ENCODE peak calls at places on chromosomes 12 and 14, in eight cellular contexts. One of them, this sample, is unnamed.

GRCh38 chr14:68599896-68600620 is 192.8 kb downstream of the ZFP36L1 start:
- DNase-seq in AG09319: no peak
- DNase-seq in HEK293T: no peak
- DNase-seq in NCI-H1092 treated with DMSO at 0.1 percent for 48 hours: no peak
- DNase-seq in kidney glomerular epithelial cell: no peak
- DNase-seq in right cardiac atrium: no peak
- DNase-seq in T-cell: no peak
- DNase-seq in CD4-positive, CD25-positive, alpha-beta regulatory T cell: no peak
- DNase-seq in this sample: no peak

GRCh38 chr12:92261071-92261470 is 115.4 kb upstream of the BTG1 start:
- DNase-seq in AG09319: no peak
- DNase-seq in HEK293T: no peak
- DNase-seq in NCI-H1092 treated with DMSO at 0.1 percent for 48 hours: no peak
- DNase-seq in kidney glomerular epithelial cell: no peak
- DNase-seq in right cardiac atrium: no peak
- DNase-seq in T-cell: no peak
- DNase-seq in CD4-positive, CD25-positive, alpha-beta regulatory T cell: no peak
- DNase-seq in this sample: no peak

GRCh38 chr12:75487310-75487709 is 6.8 kb downstream of the GLIPR1 start:
- DNase-seq in AG09319: no peak
- DNase-seq in HEK293T: no peak
- DNase-seq in NCI-H1092 treated with DMSO at 0.1 percent for 48 hours: no peak
- DNase-seq in kidney glomerular epithelial cell: no peak
- DNase-seq in right cardiac atrium: no peak
- DNase-seq in T-cell: no peak
- DNase-seq in CD4-positive, CD25-positive, alpha-beta regulatory T cell: no peak
- DNase-seq in this sample: no peak

GRCh38 chr14:22391908-22392307 is 197.1 kb downstream of the DAD1 start:
- DNase-seq in AG09319: peak
- DNase-seq in HEK293T: peak
- DNase-seq in NCI-H1092 treated with DMSO at 0.1 percent for 48 hours: peak
- DNase-seq in kidney glomerular epithelial cell: peak
- DNase-seq in right cardiac atrium: peak
- DNase-seq in T-cell: no peak
- DNase-seq in CD4-positive, CD25-positive, alpha-beta regulatory T cell: no peak
- DNase-seq in this sample: peak

GRCh38 chr12:45130881-45131281 is 80.0 kb upstream of the DBX2 start:
- DNase-seq in AG09319: peak
- DNase-seq in HEK293T: peak
- DNase-seq in NCI-H1092 treated with DMSO at 0.1 percent for 48 hours: peak
- DNase-seq in kidney glomerular epithelial cell: peak
- DNase-seq in right cardiac atrium: peak
- DNase-seq in T-cell: no peak
- DNase-seq in CD4-positive, CD25-positive, alpha-beta regulatory T cell: no peak
- DNase-seq in this sample: peak

GRCh38 chr12:3303410-3304136 is 187.4 kb upstream of the PRMT8 start:
- DNase-seq in AG09319: no peak
- DNase-seq in HEK293T: no peak
- DNase-seq in NCI-H1092 treated with DMSO at 0.1 percent for 48 hours: peak
- DNase-seq in kidney glomerular epithelial cell: no peak
- DNase-seq in right cardiac atrium: no peak
- DNase-seq in T-cell: no peak
- DNase-seq in CD4-positive, CD25-positive, alpha-beta regulatory T cell: no peak
- DNase-seq in this sample: no peak

GRCh38 chr14:68386446-68386845 is 406.4 kb downstream of the ZFP36L1 start:
- DNase-seq in AG09319: no peak
- DNase-seq in HEK293T: no peak
- DNase-seq in NCI-H1092 treated with DMSO at 0.1 percent for 48 hours: no peak
- DNase-seq in kidney glomerular epithelial cell: no peak
- DNase-seq in right cardiac atrium: no peak
- DNase-seq in T-cell: no peak
- DNase-seq in CD4-positive, CD25-positive, alpha-beta regulatory T cell: no peak
- DNase-seq in this sample: no peak

GRCh38 chr12:4027412-4027811 is 154.2 kb upstream of the PARP11 start:
- DNase-seq in AG09319: no peak
- DNase-seq in HEK293T: no peak
- DNase-seq in NCI-H1092 treated with DMSO at 0.1 percent for 48 hours: no peak
- DNase-seq in kidney glomerular epithelial cell: no peak
- DNase-seq in right cardiac atrium: no peak
- DNase-seq in T-cell: peak
- DNase-seq in CD4-positive, CD25-positive, alpha-beta regulatory T cell: peak
- DNase-seq in this sample: no peak

GRCh38 chr12:101604132-101604531 is 9.4 kb downstream of the MYBPC1 start:
- DNase-seq in AG09319: no peak
- DNase-seq in HEK293T: no peak
- DNase-seq in NCI-H1092 treated with DMSO at 0.1 percent for 48 hours: no peak
- DNase-seq in kidney glomerular epithelial cell: no peak
- DNase-seq in right cardiac atrium: no peak
- DNase-seq in T-cell: no peak
- DNase-seq in CD4-positive, CD25-positive, alpha-beta regulatory T cell: no peak
- DNase-seq in this sample: no peak

GRCh38 chr12:95509300-95509699 is 35.3 kb downstream of the METAP2 start:
- DNase-seq in AG09319: no peak
- DNase-seq in HEK293T: no peak
- DNase-seq in NCI-H1092 treated with DMSO at 0.1 percent for 48 hours: no peak
- DNase-seq in kidney glomerular epithelial cell: no peak
- DNase-seq in right cardiac atrium: no peak
- DNase-seq in T-cell: no peak
- DNase-seq in CD4-positive, CD25-positive, alpha-beta regulatory T cell: no peak
- DNase-seq in this sample: no peak

GRCh38 chr12:114476159-114476558 is 70.2 kb upstream of the TBX5 start:
- DNase-seq in AG09319: no peak
- DNase-seq in HEK293T: peak
- DNase-seq in NCI-H1092 treated with DMSO at 0.1 percent for 48 hours: peak
- DNase-seq in kidney glomerular epithelial cell: no peak
- DNase-seq in right cardiac atrium: no peak
- DNase-seq in T-cell: no peak
- DNase-seq in CD4-positive, CD25-positive, alpha-beta regulatory T cell: no peak
- DNase-seq in this sample: no peak

GRCh38 chr14:24385524-24385923 is 13.3 kb upstream of the NYNRIN start:
- DNase-seq in AG09319: no peak
- DNase-seq in HEK293T: no peak
- DNase-seq in NCI-H1092 treated with DMSO at 0.1 percent for 48 hours: no peak
- DNase-seq in kidney glomerular epithelial cell: no peak
- DNase-seq in right cardiac atrium: no peak
- DNase-seq in T-cell: no peak
- DNase-seq in CD4-positive, CD25-positive, alpha-beta regulatory T cell: no peak
- DNase-seq in this sample: no peak

GRCh38 chr12:114655934-114656697 is 27.9 kb downstream of the TBX3 start:
- DNase-seq in AG09319: no peak
- DNase-seq in HEK293T: peak
- DNase-seq in NCI-H1092 treated with DMSO at 0.1 percent for 48 hours: peak
- DNase-seq in kidney glomerular epithelial cell: no peak
- DNase-seq in right cardiac atrium: no peak
- DNase-seq in T-cell: no peak
- DNase-seq in CD4-positive, CD25-positive, alpha-beta regulatory T cell: no peak
- DNase-seq in this sample: no peak

GRCh38 chr14:88841741-88842140 is 17.3 kb downstream of the TTC8 start:
- DNase-seq in AG09319: no peak
- DNase-seq in HEK293T: no peak
- DNase-seq in NCI-H1092 treated with DMSO at 0.1 percent for 48 hours: no peak
- DNase-seq in kidney glomerular epithelial cell: peak
- DNase-seq in right cardiac atrium: no peak
- DNase-seq in T-cell: no peak
- DNase-seq in CD4-positive, CD25-positive, alpha-beta regulatory T cell: no peak
- DNase-seq in this sample: no peak

GRCh38 chr12:121240484-121241202 is 30.7 kb downstream of the P2RX4 start:
- DNase-seq in AG09319: peak
- DNase-seq in HEK293T: no peak
- DNase-seq in NCI-H1092 treated with DMSO at 0.1 percent for 48 hours: no peak
- DNase-seq in kidney glomerular epithelial cell: peak
- DNase-seq in right cardiac atrium: peak
- DNase-seq in T-cell: peak
- DNase-seq in CD4-positive, CD25-positive, alpha-beta regulatory T cell: peak
- DNase-seq in this sample: no peak

GRCh38 chr12:68776976-68777610 is 30.9 kb upstream of the MDM2 start:
- DNase-seq in AG09319: no peak
- DNase-seq in HEK293T: no peak
- DNase-seq in NCI-H1092 treated with DMSO at 0.1 percent for 48 hours: no peak
- DNase-seq in kidney glomerular epithelial cell: no peak
- DNase-seq in right cardiac atrium: no peak
- DNase-seq in T-cell: no peak
- DNase-seq in CD4-positive, CD25-positive, alpha-beta regulatory T cell: no peak
- DNase-seq in this sample: no peak

GRCh38 chr12:6212086-6212485 is 11.9 kb downstream of the CD9 start:
- DNase-seq in AG09319: no peak
- DNase-seq in HEK293T: no peak
- DNase-seq in NCI-H1092 treated with DMSO at 0.1 percent for 48 hours: no peak
- DNase-seq in kidney glomerular epithelial cell: peak
- DNase-seq in right cardiac atrium: no peak
- DNase-seq in T-cell: no peak
- DNase-seq in CD4-positive, CD25-positive, alpha-beta regulatory T cell: no peak
- DNase-seq in this sample: no peak

GRCh38 chr14:69812725-69813124 is 15.7 kb upstream of the SLC10A1 start:
- DNase-seq in AG09319: no peak
- DNase-seq in HEK293T: peak
- DNase-seq in NCI-H1092 treated with DMSO at 0.1 percent for 48 hours: peak
- DNase-seq in kidney glomerular epithelial cell: no peak
- DNase-seq in right cardiac atrium: no peak
- DNase-seq in T-cell: no peak
- DNase-seq in CD4-positive, CD25-positive, alpha-beta regulatory T cell: no peak
- DNase-seq in this sample: no peak

GRCh38 chr12:128644664-128645296 is 179.0 kb downstream of the SLC15A4 start:
- DNase-seq in AG09319: no peak
- DNase-seq in HEK293T: peak
- DNase-seq in NCI-H1092 treated with DMSO at 0.1 percent for 48 hours: peak
- DNase-seq in kidney glomerular epithelial cell: no peak
- DNase-seq in right cardiac atrium: no peak
- DNase-seq in T-cell: no peak
- DNase-seq in CD4-positive, CD25-positive, alpha-beta regulatory T cell: no peak
- DNase-seq in this sample: no peak

GRCh38 chr12:87304406-87304805 is 724.8 kb downstream of the C12orf50 start:
- DNase-seq in AG09319: no peak
- DNase-seq in HEK293T: no peak
- DNase-seq in NCI-H1092 treated with DMSO at 0.1 percent for 48 hours: no peak
- DNase-seq in kidney glomerular epithelial cell: no peak
- DNase-seq in right cardiac atrium: no peak
- DNase-seq in T-cell: no peak
- DNase-seq in CD4-positive, CD25-positive, alpha-beta regulatory T cell: no peak
- DNase-seq in this sample: no peak

GRCh38 chr12:22321620-22322019 is 12.9 kb downstream of the ST8SIA1 start:
- DNase-seq in AG09319: no peak
- DNase-seq in HEK293T: no peak
- DNase-seq in NCI-H1092 treated with DMSO at 0.1 percent for 48 hours: no peak
- DNase-seq in kidney glomerular epithelial cell: no peak
- DNase-seq in right cardiac atrium: no peak
- DNase-seq in T-cell: no peak
- DNase-seq in CD4-positive, CD25-positive, alpha-beta regulatory T cell: no peak
- DNase-seq in this sample: no peak

GRCh38 chr14:24057271-24057670 is 5.5 kb downstream of the CARMIL3 start:
- DNase-seq in AG09319: no peak
- DNase-seq in HEK293T: no peak
- DNase-seq in NCI-H1092 treated with DMSO at 0.1 percent for 48 hours: no peak
- DNase-seq in kidney glomerular epithelial cell: no peak
- DNase-seq in right cardiac atrium: no peak
- DNase-seq in T-cell: no peak
- DNase-seq in CD4-positive, CD25-positive, alpha-beta regulatory T cell: no peak
- DNase-seq in this sample: no peak

GRCh38 chr12:94262228-94263010 is 114.0 kb downstream of the PLXNC1 start:
- DNase-seq in AG09319: peak
- DNase-seq in HEK293T: no peak
- DNase-seq in NCI-H1092 treated with DMSO at 0.1 percent for 48 hours: no peak
- DNase-seq in kidney glomerular epithelial cell: peak
- DNase-seq in right cardiac atrium: peak
- DNase-seq in T-cell: peak
- DNase-seq in CD4-positive, CD25-positive, alpha-beta regulatory T cell: peak
- DNase-seq in this sample: peak

GRCh38 chr14:73717247-73717646 is 3.1 kb upstream of the PNMA1 start:
- DNase-seq in AG09319: no peak
- DNase-seq in HEK293T: no peak
- DNase-seq in NCI-H1092 treated with DMSO at 0.1 percent for 48 hours: no peak
- DNase-seq in kidney glomerular epithelial cell: no peak
- DNase-seq in right cardiac atrium: no peak
- DNase-seq in T-cell: no peak
- DNase-seq in CD4-positive, CD25-positive, alpha-beta regulatory T cell: no peak
- DNase-seq in this sample: no peak

GRCh38 chr12:90922068-90922743 is 32.8 kb downstream of the CCER1 start:
- DNase-seq in AG09319: peak
- DNase-seq in HEK293T: no peak
- DNase-seq in NCI-H1092 treated with DMSO at 0.1 percent for 48 hours: no peak
- DNase-seq in kidney glomerular epithelial cell: no peak
- DNase-seq in right cardiac atrium: no peak
- DNase-seq in T-cell: no peak
- DNase-seq in CD4-positive, CD25-positive, alpha-beta regulatory T cell: no peak
- DNase-seq in this sample: no peak

GRCh38 chr12:132444957-132445883 is 44.7 kb upstream of the FBRSL1 start:
- DNase-seq in AG09319: no peak
- DNase-seq in HEK293T: no peak
- DNase-seq in NCI-H1092 treated with DMSO at 0.1 percent for 48 hours: no peak
- DNase-seq in kidney glomerular epithelial cell: no peak
- DNase-seq in right cardiac atrium: no peak
- DNase-seq in T-cell: peak
- DNase-seq in CD4-positive, CD25-positive, alpha-beta regulatory T cell: peak
- DNase-seq in this sample: no peak

GRCh38 chr12:77993658-77994057 is 163.0 kb downstream of the NAV3 start:
- DNase-seq in AG09319: no peak
- DNase-seq in HEK293T: no peak
- DNase-seq in NCI-H1092 treated with DMSO at 0.1 percent for 48 hours: no peak
- DNase-seq in kidney glomerular epithelial cell: no peak
- DNase-seq in right cardiac atrium: no peak
- DNase-seq in T-cell: no peak
- DNase-seq in CD4-positive, CD25-positive, alpha-beta regulatory T cell: no peak
- DNase-seq in this sample: no peak

GRCh38 chr14:77973246-77973645 is 173.3 kb downstream of the ADCK1 start:
- DNase-seq in AG09319: no peak
- DNase-seq in HEK293T: no peak
- DNase-seq in NCI-H1092 treated with DMSO at 0.1 percent for 48 hours: no peak
- DNase-seq in kidney glomerular epithelial cell: no peak
- DNase-seq in right cardiac atrium: no peak
- DNase-seq in T-cell: no peak
- DNase-seq in CD4-positive, CD25-positive, alpha-beta regulatory T cell: no peak
- DNase-seq in this sample: no peak

GRCh38 chr12:132490481-132491348 is 764 bp downstream of the FBRSL1 start:
- DNase-seq in AG09319: no peak
- DNase-seq in HEK293T: peak
- DNase-seq in NCI-H1092 treated with DMSO at 0.1 percent for 48 hours: no peak
- DNase-seq in kidney glomerular epithelial cell: peak
- DNase-seq in right cardiac atrium: peak
- DNase-seq in T-cell: no peak
- DNase-seq in CD4-positive, CD25-positive, alpha-beta regulatory T cell: no peak
- DNase-seq in this sample: no peak

GRCh38 chr12:50598321-50598862 is 93.6 kb downstream of the DIP2B start:
- DNase-seq in AG09319: no peak
- DNase-seq in HEK293T: no peak
- DNase-seq in NCI-H1092 treated with DMSO at 0.1 percent for 48 hours: no peak
- DNase-seq in kidney glomerular epithelial cell: no peak
- DNase-seq in right cardiac atrium: no peak
- DNase-seq in T-cell: no peak
- DNase-seq in CD4-positive, CD25-positive, alpha-beta regulatory T cell: no peak
- DNase-seq in this sample: no peak

GRCh38 chr12:22480016-22480415 is 64.3 kb downstream of the C2CD5 start:
- DNase-seq in AG09319: no peak
- DNase-seq in HEK293T: no peak
- DNase-seq in NCI-H1092 treated with DMSO at 0.1 percent for 48 hours: no peak
- DNase-seq in kidney glomerular epithelial cell: no peak
- DNase-seq in right cardiac atrium: no peak
- DNase-seq in T-cell: no peak
- DNase-seq in CD4-positive, CD25-positive, alpha-beta regulatory T cell: no peak
- DNase-seq in this sample: no peak

GRCh38 chr12:2455410-2455809 is 339.4 kb upstream of the FKBP4 start:
- DNase-seq in AG09319: no peak
- DNase-seq in HEK293T: no peak
- DNase-seq in NCI-H1092 treated with DMSO at 0.1 percent for 48 hours: no peak
- DNase-seq in kidney glomerular epithelial cell: no peak
- DNase-seq in right cardiac atrium: no peak
- DNase-seq in T-cell: no peak
- DNase-seq in CD4-positive, CD25-positive, alpha-beta regulatory T cell: no peak
- DNase-seq in this sample: no peak

GRCh38 chr14:56498112-56498511 is 81.5 kb upstream of the TMEM260 start:
- DNase-seq in AG09319: no peak
- DNase-seq in HEK293T: no peak
- DNase-seq in NCI-H1092 treated with DMSO at 0.1 percent for 48 hours: no peak
- DNase-seq in kidney glomerular epithelial cell: no peak
- DNase-seq in right cardiac atrium: no peak
- DNase-seq in T-cell: no peak
- DNase-seq in CD4-positive, CD25-positive, alpha-beta regulatory T cell: no peak
- DNase-seq in this sample: no peak

GRCh38 chr14:63770187-63770807 is 42.4 kb upstream of the SGPP1 start:
- DNase-seq in AG09319: peak
- DNase-seq in HEK293T: peak
- DNase-seq in NCI-H1092 treated with DMSO at 0.1 percent for 48 hours: peak
- DNase-seq in kidney glomerular epithelial cell: peak
- DNase-seq in right cardiac atrium: no peak
- DNase-seq in T-cell: peak
- DNase-seq in CD4-positive, CD25-positive, alpha-beta regulatory T cell: peak
- DNase-seq in this sample: peak